ENCODE peak calls at places on chromosome 3, in nine cellular contexts. One of them, this sample, is unnamed. For H3K4me1, the result is how much of the 10 kb centered on the place peaks cover.

GRCh38 chr3:72901840-72902239 is 14.0 kb downstream of the GXYLT2 start:
- DNase-seq in astrocyte: no peak
- DNase-seq in CD8-positive, alpha-beta T cell: no peak
- DNase-seq in pancreas: no peak
- DNase-seq in tibial nerve: no peak
- DNase-seq in thoracic aorta: no peak
- DNase-seq in psoas muscle: no peak
- DNase-seq in IMR-90: no peak
- DNase-seq in lower lobe of right lung: no peak
- DNase-seq in this sample: no peak

GRCh38 chr3:115330406-115330805 is 183.3 kb upstream of the ZBTB20 start:
- DNase-seq in CD8-positive, alpha-beta T cell: no peak
- DNase-seq in tibial nerve: no peak
- DNase-seq in IMR-90: peak
- DNase-seq in lower lobe of right lung: no peak
- DNase-seq in psoas muscle: no peak
- DNase-seq in pancreas: no peak
- DNase-seq in thoracic aorta: no peak
- DNase-seq in astrocyte: peak
- DNase-seq in this sample: no peak

GRCh38 chr3:49460188-49460885 is 9.7 kb upstream of the DAG1 start:
- DNase-seq in CD8-positive, alpha-beta T cell: no peak
- DNase-seq in tibial nerve: no peak
- DNase-seq in thoracic aorta: no peak
- DNase-seq in pancreas: peak
- DNase-seq in astrocyte: no peak
- DNase-seq in psoas muscle: no peak
- DNase-seq in lower lobe of right lung: no peak
- DNase-seq in IMR-90: no peak
- DNase-seq in this sample: no peak

GRCh38 chr3:88220126-88220525 is 70.4 kb downstream of the C3orf38 start:
- DNase-seq in tibial nerve: no peak
- DNase-seq in psoas muscle: no peak
- DNase-seq in pancreas: no peak
- DNase-seq in CD8-positive, alpha-beta T cell: no peak
- DNase-seq in lower lobe of right lung: no peak
- DNase-seq in astrocyte: no peak
- DNase-seq in IMR-90: no peak
- DNase-seq in thoracic aorta: no peak
- DNase-seq in this sample: no peak

GRCh38 chr3:4356225-4356540 is 53.0 kb downstream of the SETMAR start:
- DNase-seq in astrocyte: no peak
- DNase-seq in pancreas: no peak
- DNase-seq in tibial nerve: no peak
- DNase-seq in IMR-90: no peak
- DNase-seq in CD8-positive, alpha-beta T cell: no peak
- DNase-seq in thoracic aorta: no peak
- DNase-seq in psoas muscle: no peak
- DNase-seq in lower lobe of right lung: no peak
- DNase-seq in this sample: no peak

GRCh38 chr3:49899815-49900214 is 3.9 kb downstream of the MST1R start:
- DNase-seq in psoas muscle: no peak
- DNase-seq in tibial nerve: no peak
- DNase-seq in IMR-90: no peak
- DNase-seq in lower lobe of right lung: no peak
- DNase-seq in astrocyte: no peak
- DNase-seq in thoracic aorta: no peak
- DNase-seq in CD8-positive, alpha-beta T cell: no peak
- DNase-seq in pancreas: no peak
- DNase-seq in this sample: no peak

GRCh38 chr3:169218314-169218983 is 445.1 kb downstream of the MECOM start:
- DNase-seq in lower lobe of right lung: no peak
- DNase-seq in psoas muscle: no peak
- DNase-seq in pancreas: no peak
- DNase-seq in tibial nerve: peak
- DNase-seq in CD8-positive, alpha-beta T cell: no peak
- DNase-seq in astrocyte: peak
- DNase-seq in thoracic aorta: no peak
- DNase-seq in IMR-90: peak
- DNase-seq in this sample: no peak

GRCh38 chr3:182889948-182890629 is 90.2 kb downstream of the DCUN1D1 start:
- DNase-seq in lower lobe of right lung: no peak
- DNase-seq in CD8-positive, alpha-beta T cell: no peak
- DNase-seq in tibial nerve: no peak
- DNase-seq in pancreas: no peak
- DNase-seq in IMR-90: no peak
- DNase-seq in psoas muscle: no peak
- DNase-seq in thoracic aorta: no peak
- DNase-seq in astrocyte: no peak
- DNase-seq in this sample: no peak

GRCh38 chr3:128107809-128108208 is 15.8 kb downstream of the RUVBL1 start:
- DNase-seq in tibial nerve: no peak
- DNase-seq in IMR-90: peak
- DNase-seq in psoas muscle: no peak
- DNase-seq in thoracic aorta: no peak
- DNase-seq in astrocyte: peak
- DNase-seq in pancreas: no peak
- DNase-seq in lower lobe of right lung: no peak
- DNase-seq in CD8-positive, alpha-beta T cell: no peak
- DNase-seq in this sample: no peak

GRCh38 chr3:110246796-110247369 is 824.7 kb upstream of the NECTIN3 start:
- DNase-seq in lower lobe of right lung: no peak
- DNase-seq in IMR-90: no peak
- DNase-seq in CD8-positive, alpha-beta T cell: no peak
- DNase-seq in pancreas: no peak
- DNase-seq in thoracic aorta: no peak
- DNase-seq in psoas muscle: no peak
- DNase-seq in astrocyte: no peak
- DNase-seq in tibial nerve: no peak
- DNase-seq in this sample: no peak

GRCh38 chr3:154759966-154760365 is 320.2 kb upstream of the MME start:
- DNase-seq in lower lobe of right lung: no peak
- DNase-seq in CD8-positive, alpha-beta T cell: no peak
- DNase-seq in pancreas: no peak
- DNase-seq in thoracic aorta: no peak
- DNase-seq in psoas muscle: no peak
- DNase-seq in astrocyte: no peak
- DNase-seq in IMR-90: no peak
- DNase-seq in tibial nerve: no peak
- DNase-seq in this sample: no peak

GRCh38 chr3:99783009-99783573 is 34.6 kb upstream of the CMSS1 start:
- DNase-seq in astrocyte: peak
- DNase-seq in IMR-90: peak
- DNase-seq in lower lobe of right lung: no peak
- DNase-seq in pancreas: no peak
- DNase-seq in tibial nerve: no peak
- DNase-seq in CD8-positive, alpha-beta T cell: no peak
- DNase-seq in thoracic aorta: no peak
- DNase-seq in psoas muscle: no peak
- DNase-seq in this sample: no peak

GRCh38 chr3:108590443-108590842 is 921 bp downstream of the DZIP3 start:
- DNase-seq in lower lobe of right lung: no peak
- DNase-seq in CD8-positive, alpha-beta T cell: no peak
- DNase-seq in IMR-90: no peak
- DNase-seq in tibial nerve: no peak
- DNase-seq in thoracic aorta: no peak
- DNase-seq in astrocyte: no peak
- DNase-seq in pancreas: no peak
- DNase-seq in psoas muscle: no peak
- DNase-seq in this sample: no peak

GRCh38 chr3:10772230-10773161 is 43.5 kb upstream of the SLC6A11 start:
- DNase-seq in tibial nerve: no peak
- DNase-seq in astrocyte: no peak
- DNase-seq in psoas muscle: no peak
- DNase-seq in thoracic aorta: no peak
- DNase-seq in lower lobe of right lung: no peak
- DNase-seq in CD8-positive, alpha-beta T cell: no peak
- DNase-seq in pancreas: no peak
- DNase-seq in IMR-90: no peak
- DNase-seq in this sample: no peak

GRCh38 chr3:67384790-67385397 is 269.5 kb downstream of the SUCLG2 start:
- DNase-seq in lower lobe of right lung: no peak
- DNase-seq in pancreas: no peak
- DNase-seq in IMR-90: peak
- DNase-seq in thoracic aorta: no peak
- DNase-seq in tibial nerve: no peak
- DNase-seq in astrocyte: peak
- DNase-seq in psoas muscle: no peak
- DNase-seq in CD8-positive, alpha-beta T cell: no peak
- DNase-seq in this sample: no peak

GRCh38 chr3:160860346-160860745 is 104.3 kb downstream of the PPM1L start:
- DNase-seq in psoas muscle: no peak
- DNase-seq in lower lobe of right lung: no peak
- DNase-seq in pancreas: no peak
- DNase-seq in tibial nerve: no peak
- DNase-seq in CD8-positive, alpha-beta T cell: no peak
- DNase-seq in thoracic aorta: no peak
- DNase-seq in astrocyte: no peak
- DNase-seq in IMR-90: no peak
- DNase-seq in this sample: no peak

GRCh38 chr3:174342206-174342605 is 516.9 kb upstream of the NAALADL2 start:
- DNase-seq in IMR-90: peak
- DNase-seq in tibial nerve: no peak
- DNase-seq in astrocyte: no peak
- DNase-seq in lower lobe of right lung: no peak
- DNase-seq in CD8-positive, alpha-beta T cell: no peak
- DNase-seq in psoas muscle: no peak
- DNase-seq in pancreas: no peak
- DNase-seq in thoracic aorta: no peak
- DNase-seq in this sample: no peak

GRCh38 chr3:81492048-81492447 is 269.4 kb downstream of the GBE1 start:
- DNase-seq in CD8-positive, alpha-beta T cell: no peak
- DNase-seq in lower lobe of right lung: no peak
- DNase-seq in thoracic aorta: no peak
- DNase-seq in pancreas: no peak
- DNase-seq in tibial nerve: no peak
- DNase-seq in psoas muscle: no peak
- DNase-seq in IMR-90: peak
- DNase-seq in astrocyte: no peak
- DNase-seq in this sample: no peak

GRCh38 chr3:41223691-41224090 is 24.4 kb downstream of the CTNNB1 start:
- DNase-seq in IMR-90: no peak
- DNase-seq in tibial nerve: no peak
- DNase-seq in astrocyte: no peak
- DNase-seq in lower lobe of right lung: no peak
- DNase-seq in thoracic aorta: no peak
- DNase-seq in psoas muscle: no peak
- DNase-seq in pancreas: no peak
- DNase-seq in CD8-positive, alpha-beta T cell: no peak
- DNase-seq in this sample: no peak

GRCh38 chr3:41223078-41223477 is 23.8 kb downstream of the CTNNB1 start:
- DNase-seq in lower lobe of right lung: no peak
- DNase-seq in tibial nerve: no peak
- DNase-seq in pancreas: no peak
- DNase-seq in IMR-90: no peak
- DNase-seq in CD8-positive, alpha-beta T cell: no peak
- DNase-seq in thoracic aorta: no peak
- DNase-seq in astrocyte: no peak
- DNase-seq in psoas muscle: no peak
- DNase-seq in this sample: no peak

GRCh38 chr3:41222508-41222907 is 23.2 kb downstream of the CTNNB1 start:
- DNase-seq in thoracic aorta: no peak
- DNase-seq in pancreas: no peak
- DNase-seq in astrocyte: no peak
- DNase-seq in psoas muscle: no peak
- DNase-seq in CD8-positive, alpha-beta T cell: no peak
- DNase-seq in tibial nerve: no peak
- DNase-seq in IMR-90: no peak
- DNase-seq in lower lobe of right lung: no peak
- DNase-seq in this sample: no peak

GRCh38 chr3:41222012-41222411 is 22.7 kb downstream of the CTNNB1 start:
- DNase-seq in pancreas: no peak
- DNase-seq in thoracic aorta: no peak
- DNase-seq in astrocyte: no peak
- DNase-seq in IMR-90: no peak
- DNase-seq in CD8-positive, alpha-beta T cell: no peak
- DNase-seq in lower lobe of right lung: no peak
- DNase-seq in psoas muscle: no peak
- DNase-seq in tibial nerve: no peak
- DNase-seq in this sample: no peak

DNA sequence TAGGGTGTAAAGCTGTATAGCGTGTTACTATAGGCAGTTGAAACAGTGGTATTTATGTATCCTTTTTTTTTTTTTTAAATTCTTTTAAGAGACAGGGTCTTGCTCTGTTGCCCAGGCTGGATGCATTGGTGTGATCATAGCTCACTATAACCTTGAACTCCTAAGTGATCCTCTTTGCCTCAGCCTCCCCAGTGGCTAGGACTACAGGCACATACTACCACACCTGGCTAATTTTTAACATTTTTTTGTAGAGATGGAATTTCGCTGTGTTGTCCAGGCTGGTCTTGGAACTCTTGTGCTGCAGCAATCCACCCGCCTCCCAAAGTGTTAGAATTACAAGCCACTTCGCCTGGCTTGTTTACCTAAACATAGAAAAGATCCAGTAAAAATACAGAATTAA is 22.0 kb downstream of the CTNNB1 start:
- DNase-seq in lower lobe of right lung: no peak
- DNase-seq in psoas muscle: no peak
- DNase-seq in pancreas: no peak
- DNase-seq in IMR-90: no peak
- DNase-seq in thoracic aorta: no peak
- DNase-seq in tibial nerve: no peak
- DNase-seq in CD8-positive, alpha-beta T cell: no peak
- DNase-seq in astrocyte: no peak
- DNase-seq in this sample: no peak
- H3K4me1 ChIP-seq in lower lobe of right lung: half or more
- H3K4me1 ChIP-seq in psoas muscle: half or more
- H3K4me1 ChIP-seq in pancreas: under half
- H3K4me1 ChIP-seq in IMR-90: under half
- H3K4me1 ChIP-seq in thoracic aorta: half or more
- H3K4me1 ChIP-seq in tibial nerve: half or more
- H3K4me1 ChIP-seq in CD8-positive, alpha-beta T cell: under half
- H3K4me1 ChIP-seq in astrocyte: under half
- H3K4me1 ChIP-seq in this sample: under half

GRCh38 chr3:140128217-140129137 is 193.5 kb downstream of the CLSTN2 start:
- DNase-seq in pancreas: peak
- DNase-seq in IMR-90: peak
- DNase-seq in CD8-positive, alpha-beta T cell: no peak
- DNase-seq in lower lobe of right lung: peak
- DNase-seq in tibial nerve: no peak
- DNase-seq in psoas muscle: peak
- DNase-seq in thoracic aorta: no peak
- DNase-seq in astrocyte: no peak
- DNase-seq in this sample: peak
- TF ChIP-seq CTCF in pancreas: peak
- TF ChIP-seq CTCF in IMR-90: peak
- TF ChIP-seq CTCF in CD8-positive, alpha-beta T cell: no peak
- TF ChIP-seq CTCF in lower lobe of right lung: peak
- TF ChIP-seq CTCF in tibial nerve: no peak
- TF ChIP-seq CTCF in psoas muscle: peak
- TF ChIP-seq CTCF in thoracic aorta: peak
- TF ChIP-seq CTCF in astrocyte: no peak
- TF ChIP-seq CTCF in this sample: peak

GRCh38 chr3:159785276-159785675 is 203.4 kb upstream of the IL12A start:
- DNase-seq in psoas muscle: no peak
- DNase-seq in lower lobe of right lung: no peak
- DNase-seq in tibial nerve: no peak
- DNase-seq in IMR-90: peak
- DNase-seq in astrocyte: no peak
- DNase-seq in pancreas: no peak
- DNase-seq in thoracic aorta: no peak
- DNase-seq in CD8-positive, alpha-beta T cell: no peak
- DNase-seq in this sample: no peak
- H3K4me1 ChIP-seq in psoas muscle: under half
- H3K4me1 ChIP-seq in lower lobe of right lung: under half
- H3K4me1 ChIP-seq in tibial nerve: under half
- H3K4me1 ChIP-seq in IMR-90: under half
- H3K4me1 ChIP-seq in astrocyte: under half
- H3K4me1 ChIP-seq in pancreas: under half
- H3K4me1 ChIP-seq in thoracic aorta: under half
- H3K4me1 ChIP-seq in CD8-positive, alpha-beta T cell: under half
- H3K4me1 ChIP-seq in this sample: under half

GRCh38 chr3:40869939-40870338 is 329.4 kb upstream of the CTNNB1 start:
- DNase-seq in lower lobe of right lung: no peak
- DNase-seq in tibial nerve: no peak
- DNase-seq in psoas muscle: no peak
- DNase-seq in IMR-90: no peak
- DNase-seq in thoracic aorta: no peak
- DNase-seq in astrocyte: no peak
- DNase-seq in CD8-positive, alpha-beta T cell: no peak
- DNase-seq in pancreas: no peak
- DNase-seq in this sample: no peak
- TF ChIP-seq CTCF in lower lobe of right lung: no peak
- TF ChIP-seq CTCF in tibial nerve: no peak
- TF ChIP-seq CTCF in psoas muscle: no peak
- TF ChIP-seq CTCF in IMR-90: no peak
- TF ChIP-seq CTCF in thoracic aorta: no peak
- TF ChIP-seq CTCF in astrocyte: no peak
- TF ChIP-seq CTCF in CD8-positive, alpha-beta T cell: no peak
- TF ChIP-seq CTCF in pancreas: no peak
- TF ChIP-seq CTCF in this sample: no peak